ENCODE peak calls at places on chromosomes 12 and 14, in ten cellular contexts. T, L, P, V, U, Q, X, H, E and S are unnamed samples.

GRCh38 chr12:91406920-91407341 is 224.3 kb upstream of the DCN start:
- DNase-seq in U (no peak), E (no peak), X (no peak), L (peak; percentile 28), P (no peak), V (no peak), T (no peak), H (no peak), Q (no peak), S (peak; percentile 19)

GRCh38 chr12:81668475-81668874 is 90.7 kb downstream of the PPFIA2 start:
- DNase-seq in P (no peak), U (no peak), X (no peak), V (no peak), E (no peak), H (peak; percentile 43), Q (no peak), T (no peak), L (peak; percentile 66), S (no peak)

GRCh38 chr12:93722757-93723567 is 45.8 kb downstream of the CRADD start:
- DNase-seq in X (no peak), U (no peak), V (no peak), T (no peak), H (no peak), L (no peak), Q (no peak), P (no peak), E (no peak), S (no peak)

GRCh38 chr12:121005346-121005815 is 10.9 kb downstream of the C12orf43 start:
- DNase-seq in L (peak; percentile 83), V (no peak), E (no peak), X (peak; percentile 66), P (peak; percentile 49), T (no peak), Q (peak; percentile 37), U (peak; percentile 87), H (peak; percentile 23), S (peak; percentile 46)

GRCh38 chr12:109766251-109766778 is 52.7 kb downstream of the FAM222A start:
- DNase-seq in T (no peak), L (peak; percentile 18), Q (no peak), V (no peak), P (peak; percentile 28), E (no peak), X (no peak), H (no peak), U (no peak), S (no peak)

GRCh38 chr12:123805119-123805518 is 43.0 kb downstream of the DNAH10 start:
- DNase-seq in X (no peak), E (no peak), H (no peak), V (no peak), P (no peak), Q (no peak), L (no peak), T (no peak), U (no peak), S (no peak)

GRCh38 chr12:27838543-27838942 is 58.5 kb upstream of the MANSC4 start:
- DNase-seq in X (no peak), V (no peak), T (no peak), L (no peak), Q (no peak), U (no peak), P (no peak), E (no peak), H (no peak), S (no peak)

GRCh38 chr14:100679707-100680438 is 46.8 kb upstream of the DLK1 start:
- DNase-seq in Q (no peak), P (no peak), H (peak; percentile 73), X (no peak), T (peak; percentile 54), V (no peak), E (no peak), U (no peak), L (no peak), S (no peak)

GRCh38 chr14:52044791-52045522 is 23.9 kb downstream of the NID2 start:
- DNase-seq in P (no peak), V (no peak), Q (no peak), U (no peak), X (no peak), L (no peak), T (no peak), H (peak; percentile 95), E (no peak), S (no peak)

GRCh38 chr14:66078031-66078430 is 408.1 kb upstream of the CCDC196 start:
- DNase-seq in X (no peak), V (no peak), Q (no peak), E (no peak), U (no peak), L (no peak), T (no peak), H (no peak), P (no peak), S (no peak)

GRCh38 chr12:38162708-38163441 is 153.7 kb upstream of the ALG10B start:
- DNase-seq in T (no peak), L (no peak), U (no peak), P (no peak), E (no peak), Q (no peak), V (no peak), H (no peak), X (no peak), S (no peak)

GRCh38 chr14:72980863-72981262 is 46.0 kb downstream of the ZFYVE1 start:
- DNase-seq in P (no peak), T (no peak), E (no peak), V (no peak), X (no peak), Q (no peak), L (no peak), U (peak; percentile 52), H (no peak), S (no peak)

GRCh38 chr14:79161576-79161975 is 991.4 kb downstream of the NRXN3 start:
- DNase-seq in E (no peak), L (peak; percentile 64), Q (no peak), T (no peak), X (peak; percentile 49), V (no peak), U (peak; percentile 60), H (peak; percentile 56), P (no peak), S (no peak)

GRCh38 chr12:62581288-62582064 is 114.8 kb downstream of the MON2 start:
- DNase-seq in X (no peak), V (no peak), H (peak; percentile 73), L (peak; percentile 74), U (peak; percentile 71), P (no peak), T (peak; percentile 31), Q (peak; percentile 48), E (no peak), S (peak; percentile 26)

GRCh38 chr12:52145941-52146821 is 45.6 kb downstream of the KRT80 start:
- DNase-seq in Q (no peak), X (no peak), T (no peak), H (no peak), E (no peak), V (no peak), U (no peak), P (no peak), L (no peak), S (no peak)

DNA sequence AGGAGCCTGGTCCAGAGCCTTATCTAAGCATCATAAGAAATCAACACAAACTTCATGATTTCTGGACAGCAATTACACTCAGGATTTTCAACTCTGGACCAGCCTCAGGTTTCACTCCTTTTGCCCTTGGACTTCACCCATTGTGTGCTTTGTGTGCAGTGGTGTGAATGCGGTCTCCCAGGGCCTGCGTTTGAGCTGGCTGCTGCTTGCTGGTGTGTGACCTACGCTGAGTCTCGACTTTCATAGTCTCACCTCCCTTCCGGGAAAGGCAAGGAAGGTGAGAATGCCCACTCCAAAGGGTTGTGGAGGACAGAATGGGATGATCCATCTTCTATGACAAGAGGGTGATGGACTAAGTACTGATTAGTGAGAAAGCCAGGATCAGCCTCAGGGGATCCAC is 228.8 kb downstream of the C12orf75 start:
- DNase-seq in L (no peak), X (no peak), U (no peak), E (no peak), V (no peak), H (no peak), Q (no peak), P (no peak), T (no peak), S (no peak)
- H3K27me3 ChIP-seq in L (no peaks in the 10 kb centered on the region), X (no peaks in the 10 kb centered on the region), U (no peaks in the 10 kb centered on the region), E (no peaks in the 10 kb centered on the region), V (no peaks in the 10 kb centered on the region), H (no peaks in the 10 kb centered on the region), Q (no peaks in the 10 kb centered on the region), P (no peaks in the 10 kb centered on the region), T (no peaks in the 10 kb centered on the region), S (no peaks in the 10 kb centered on the region)

GRCh38 chr14:69574954-69575295 is 254 bp upstream of the CCDC177 start:
- DNase-seq in P (no peak), U (no peak), H (no peak), X (no peak), T (no peak), Q (no peak), L (no peak), E (no peak), V (no peak), S (no peak)
- H3K27me3 ChIP-seq in P (peaks cover 44% of the 10 kb centered on the region), U (peaks cover 64% of the 10 kb centered on the region), H (peaks cover 65% of the 10 kb centered on the region), X (no peaks in the 10 kb centered on the region), T (peaks cover 76% of the 10 kb centered on the region), Q (no peaks in the 10 kb centered on the region), L (no peaks in the 10 kb centered on the region), E (peaks cover 13% of the 10 kb centered on the region), V (peaks cover 25% of the 10 kb centered on the region), S (peaks cover 2% of the 10 kb centered on the region)

DNA sequence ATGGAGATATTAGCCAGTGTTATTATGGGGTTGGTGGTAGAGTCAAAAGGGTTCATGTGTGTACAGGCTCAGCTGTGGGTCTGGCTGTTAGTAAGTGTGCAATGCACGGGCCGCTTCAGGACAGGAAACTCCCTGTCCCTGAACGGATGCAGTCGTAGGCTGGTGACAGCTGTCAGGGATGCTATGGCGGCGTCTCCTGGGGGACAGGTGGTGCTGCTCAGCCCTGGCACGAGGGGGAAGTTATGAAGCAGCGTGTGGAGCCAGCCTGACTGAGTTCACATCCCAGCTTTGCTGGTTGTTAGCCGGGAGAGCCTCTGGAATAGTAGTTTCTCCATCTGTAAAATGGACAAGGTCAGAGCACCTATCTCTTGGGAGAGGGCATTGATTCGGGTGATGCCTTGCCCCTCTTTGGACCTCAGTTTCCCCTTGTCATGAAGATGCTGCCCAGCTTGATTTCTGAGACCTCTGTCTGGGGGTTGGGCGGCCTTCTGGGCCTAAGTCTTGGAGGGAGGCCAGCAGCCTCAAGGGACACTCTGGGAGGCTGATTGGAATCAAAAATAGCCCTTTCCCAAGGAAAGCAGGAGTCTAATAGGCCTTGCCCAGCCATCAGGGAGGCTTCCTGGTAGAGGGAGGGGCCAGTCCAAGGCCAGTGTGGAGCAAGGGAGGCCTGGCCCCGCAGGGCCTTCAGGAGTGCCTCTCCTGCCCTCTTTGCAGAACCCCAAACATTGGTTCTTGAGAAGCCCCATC is 7.1 kb downstream of the ASB2 start:
- DNase-seq in H (no peak), V (no peak), Q (no peak), E (no peak), U (no peak), L (no peak), P (no peak), X (no peak), T (peak; percentile 61), S (peak; percentile 63)
- H3K27me3 ChIP-seq in H (peaks cover 2% of the 10 kb centered on the region), V (no peaks in the 10 kb centered on the region), Q (no peaks in the 10 kb centered on the region), E (no peaks in the 10 kb centered on the region), U (no peaks in the 10 kb centered on the region), L (no peaks in the 10 kb centered on the region), P (no peaks in the 10 kb centered on the region), X (no peaks in the 10 kb centered on the region), T (no peaks in the 10 kb centered on the region), S (no peaks in the 10 kb centered on the region)

DNA sequence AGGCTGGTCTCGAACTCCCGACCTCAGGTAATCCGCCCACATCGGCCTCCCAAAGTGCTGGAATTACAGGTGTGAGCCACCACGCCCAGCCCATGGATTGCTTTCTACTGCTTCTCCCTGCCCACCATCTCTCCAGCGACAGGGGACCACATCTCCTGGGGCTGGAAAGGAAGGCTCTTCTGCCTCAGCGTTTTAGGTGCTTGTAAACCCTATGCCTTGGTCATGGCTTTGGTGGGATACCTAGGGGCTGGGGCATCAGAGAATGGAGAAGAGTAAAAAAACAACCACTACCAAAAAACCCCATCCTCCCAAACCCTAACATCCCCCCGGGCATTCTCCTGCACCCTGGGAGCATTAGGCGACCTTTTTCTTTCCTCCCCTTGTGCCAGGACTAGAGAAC is 1.1 kb upstream of the TMEM121 start:
- DNase-seq in V (no peak), X (no peak), H (no peak), L (no peak), Q (no peak), U (no peak), T (no peak), P (no peak), E (no peak), S (no peak)
- H3K27me3 ChIP-seq in V (no peaks in the 10 kb centered on the region), X (no peaks in the 10 kb centered on the region), H (no peaks in the 10 kb centered on the region), L (peaks cover 3% of the 10 kb centered on the region), Q (peaks cover 55% of the 10 kb centered on the region), U (peaks cover 46% of the 10 kb centered on the region), T (peaks cover 9% of the 10 kb centered on the region), P (peaks cover 23% of the 10 kb centered on the region), E (peaks cover 4% of the 10 kb centered on the region), S (peaks cover 2% of the 10 kb centered on the region)